ENCODE peak calls at places on chromosome 15, in eight cellular contexts. O, V, Q, Z, P, G, T and L are unnamed samples.

GRCh38 chr15:99613887-99614642 is 48.3 kb downstream of the MEF2A start:
- DNase-seq in O (peak; percentile 41), V (no peak), Q (no peak), Z (peak; percentile 4), P (no peak), G (no peak), T (peak; percentile 62), L (no peak)

GRCh38 chr15:63226155-63226883 is 36.9 kb downstream of the RAB8B start:
- DNase-seq in O (no peak), V (no peak), Q (no peak), Z (no peak), P (no peak), G (no peak), T (no peak), L (no peak)

GRCh38 chr15:90650956-90651689 is 66.0 kb upstream of the BLM start:
- DNase-seq in O (no peak), V (no peak), Q (no peak), Z (no peak), P (no peak), G (no peak), T (no peak), L (no peak)

GRCh38 chr15:69990566-69991391 is 106.9 kb downstream of the TLE3 start:
- DNase-seq in O (no peak), V (no peak), Q (no peak), Z (no peak), P (no peak), G (no peak), T (no peak), L (no peak)

GRCh38 chr15:92655178-92655995 is at the start of gene FAM174B:
- DNase-seq in O (peak; percentile 53), V (no peak), Q (no peak), Z (no peak), P (peak; percentile 67), G (peak; percentile 62), T (no peak), L (no peak)

GRCh38 chr15:100245855-100246254 is 95.9 kb downstream of the ADAMTS17 start:
- DNase-seq in O (no peak), V (no peak), Q (no peak), Z (no peak), P (no peak), G (no peak), T (no peak), L (no peak)

GRCh38 chr15:31472636-31473383 is 146.2 kb downstream of the KLF13 start:
- DNase-seq in O (peak; percentile 55), V (no peak), Q (no peak), Z (peak; percentile 78), P (no peak), G (no peak), T (peak; percentile 64), L (no peak)

GRCh38 chr15:82882250-82882928 is 70.1 kb downstream of the HOMER2 start:
- DNase-seq in O (no peak), V (no peak), Q (no peak), Z (no peak), P (no peak), G (no peak), T (no peak), L (no peak)

GRCh38 chr15:81357178-81357686 is 16.8 kb downstream of the TMC3 start:
- DNase-seq in O (no peak), V (no peak), Q (no peak), Z (no peak), P (no peak), G (no peak), T (no peak), L (no peak)

GRCh38 chr15:52789601-52790165 is 453 bp downstream of the ONECUT1 start:
- DNase-seq in O (peak; percentile 14), V (no peak), Q (no peak), Z (no peak), P (peak; percentile 36), G (peak; percentile 45), T (peak; percentile 10), L (no peak)

GRCh38 chr15:49064281-49064653 is 18.0 kb upstream of the SECISBP2L start:
- DNase-seq in O (no peak), V (no peak), Q (no peak), Z (no peak), P (no peak), G (no peak), T (no peak), L (no peak)

GRCh38 chr15:45795487-45796069 is 160.7 kb downstream of the SQOR start:
- DNase-seq in O (peak; percentile 46), V (no peak), Q (no peak), Z (no peak), P (peak; percentile 84), G (no peak), T (peak; percentile 24), L (no peak)

GRCh38 chr15:84702961-84703482 is 12.9 kb downstream of the SEC11A start:
- DNase-seq in O (peak; percentile 62), V (no peak), Q (no peak), Z (peak; percentile 12), P (no peak), G (no peak), T (peak; percentile 55), L (no peak)

GRCh38 chr15:61155741-61156700 is 73.1 kb downstream of the RORA start:
- DNase-seq in O (peak; percentile 6), V (no peak), Q (no peak), Z (peak; percentile 16), P (no peak), G (no peak), T (no peak), L (no peak)

GRCh38 chr15:67049351-67050044 is 15.9 kb upstream of the SMAD3 start:
- DNase-seq in O (peak; percentile 98), V (no peak), Q (no peak), Z (peak; percentile 69), P (peak; percentile 22), G (no peak), T (peak; percentile 92), L (no peak)

GRCh38 chr15:74326759-74327158 is 40.7 kb downstream of the CYP11A1 start:
- DNase-seq in O (no peak), V (no peak), Q (no peak), Z (no peak), P (no peak), G (no peak), T (peak; percentile 5), L (no peak)